ENCODE peak calls at places on chromosomes 13 and 19, in ten cellular contexts. E is stimulated activated CD8-positive, alpha-beta memory T cell treated with anti-CD3 and anti-CD28 coated beads, Interleukin-2, amount 100 ng/mL, for 48 hours; N is psoas muscle; K is stimulated activated CD4-positive, alpha-beta T cell treated with anti-CD3 and anti-CD28 coated beads, TNF-alpha, amount 100 ng/mL, for 48 hours; T is NCI-H2081; C is H7; Y is NCI-H345; W is GDM1; I is EL; D is Daoy. R is an unnamed sample.
A peak's percentile ranks its signal among the peaks of the same experiment; 100 is the strongest.

GRCh38 chr13:48586591-48587103 is 53.8 kb upstream of the RCBTB2 start:
- DNase-seq in T (no peak), E (no peak), C (no peak), Y (no peak), I (no peak), K (no peak), D (peak; percentile 7), N (peak; percentile 27), W (no peak), R (no peak)

GRCh38 chr13:39016087-39016486 is 21.8 kb downstream of the PROSER1 start:
- DNase-seq in K (no peak), N (no peak), I (no peak), W (no peak), E (no peak), D (no peak), C (no peak), T (no peak), Y (no peak), R (no peak)

GRCh38 chr13:70339738-70340137 is 231.5 kb upstream of the KLHL1 start:
- DNase-seq in N (no peak), K (no peak), E (no peak), W (no peak), I (no peak), C (peak; percentile 1), T (peak; percentile 8), Y (no peak), D (no peak), R (no peak)

GRCh38 chr13:21008026-21008425 is 53.4 kb downstream of the LATS2 start:
- DNase-seq in W (no peak), C (no peak), N (no peak), Y (no peak), E (no peak), T (no peak), K (no peak), D (no peak), I (no peak), R (no peak)

GRCh38 chr19:49680473-49681351 is 3.6 kb downstream of the PRMT1 start:
- DNase-seq in K (peak; percentile 95), W (peak; percentile 75), Y (peak; percentile 78), D (peak; percentile 92), I (peak; percentile 80), T (peak; percentile 83), N (peak; percentile 90), C (peak; percentile 100), E (peak; percentile 96), R (peak; percentile 90)

GRCh38 chr19:11138659-11139526 is 16.7 kb downstream of the SPC24 start:
- DNase-seq in K (no peak), Y (peak; percentile 0), T (peak; percentile 38), D (peak; percentile 90), C (peak; percentile 82), I (peak; percentile 88), N (peak; percentile 87), W (no peak), E (no peak), R (no peak)

GRCh38 chr19:40713939-40714338 is 2.7 kb downstream of the COQ8B start:
- DNase-seq in C (no peak), D (no peak), N (no peak), I (no peak), W (no peak), E (no peak), Y (no peak), K (no peak), T (no peak), R (no peak)

GRCh38 chr19:53883231-53883661 is 1.2 kb downstream of the PRKCG start:
- DNase-seq in E (no peak), Y (no peak), K (no peak), N (no peak), C (peak; percentile 87), T (no peak), W (no peak), D (no peak), I (no peak), R (peak; percentile 56)

GRCh38 chr19:2040647-2041435 is 10.2 kb downstream of the MKNK2 start:
- DNase-seq in D (no peak), K (no peak), T (no peak), C (peak; percentile 50), E (no peak), W (no peak), Y (no peak), I (no peak), N (no peak), R (no peak)

R was measured in naive B cell.